ENCODE peak calls at places on chromosomes 5 and 9, in five cellular contexts. J is EH, B is tibial artery, R is RPMI7951, X is stomach. G is an unnamed sample.

GRCh38 chr9:131122158-131122557 is 3.2 kb upstream of the NUP214 start:
- DNase-seq in J (no peak), B (no peak), R (no peak), X (no peak), G (no peak)

GRCh38 chr5:135332519-135333150 is 66.4 kb downstream of the MACROH2A1 start:
- DNase-seq in J (peak; percentile 71), B (no peak), R (peak; percentile 60), X (no peak), G (peak; percentile 71)

GRCh38 chr9:16640649-16641048 is 229.8 kb downstream of the BNC2 start:
- DNase-seq in J (peak; percentile 12), B (no peak), R (peak; percentile 47), X (no peak), G (no peak)

GRCh38 chr5:121055586-121055985 is 591.5 kb downstream of the PRR16 start:
- DNase-seq in J (no peak), B (no peak), R (no peak), X (no peak), G (no peak)

GRCh38 chr9:71765693-71766092 is 2.6 kb downstream of the CEMIP2 start:
- DNase-seq in J (peak; percentile 46), B (no peak), R (no peak), X (no peak), G (no peak)

GRCh38 chr5:93407470-93407869 is 173.5 kb downstream of the NR2F1-AS1 start:
- DNase-seq in J (no peak), B (no peak), R (no peak), X (no peak), G (no peak)

GRCh38 chr5:91212336-91213092 is 170.6 kb downstream of the ARRDC3 start:
- DNase-seq in J (peak; percentile 96), B (peak; percentile 40), R (peak; percentile 96), X (no peak), G (no peak)

GRCh38 chr9:21551401-21551800 is 69.3 kb upstream of the IFNE start:
- DNase-seq in J (no peak), B (no peak), R (no peak), X (no peak), G (no peak)

GRCh38 chr5:91449083-91449482 is 66.0 kb upstream of the ARRDC3 start:
- DNase-seq in J (no peak), B (no peak), R (no peak), X (no peak), G (no peak)

GRCh38 chr5:31021181-31021624 is 172.3 kb upstream of the CDH6 start:
- DNase-seq in J (peak; percentile 32), B (no peak), R (no peak), X (no peak), G (no peak)

GRCh38 chr9:117187498-117187897 is 227.4 kb downstream of the ASTN2 start:
- DNase-seq in J (no peak), B (no peak), R (no peak), X (no peak), G (no peak)

GRCh38 chr9:5715548-5716127 is 86.7 kb downstream of the RIC1 start:
- DNase-seq in J (no peak), B (no peak), R (no peak), X (no peak), G (no peak)

GRCh38 chr5:167504276-167504675 is 787.2 kb upstream of the WWC1 start:
- DNase-seq in J (no peak), B (no peak), R (peak; percentile 1), X (no peak), G (no peak)

GRCh38 chr9:95003694-95004451 is 277.4 kb downstream of the AOPEP start:
- DNase-seq in J (peak; percentile 72), B (peak; percentile 68), R (peak; percentile 61), X (peak; percentile 60), G (peak; percentile 76)

GRCh38 chr5:113505181-113505580 is 8.3 kb upstream of the YTHDC2 start:
- DNase-seq in J (peak; percentile 44), B (no peak), R (peak; percentile 61), X (no peak), G (no peak)

GRCh38 chr5:57394421-57395210 is 88.0 kb downstream of the ACTBL2 start:
- DNase-seq in J (no peak), B (no peak), R (peak; percentile 84), X (no peak), G (no peak)

GRCh38 chr9:97859346-97859745 is 6.3 kb downstream of the FOXE1 start:
- DNase-seq in J (no peak), B (no peak), R (no peak), X (no peak), G (no peak)

GRCh38 chr5:134554319-134555222 is 29.1 kb downstream of the JADE2 start:
- DNase-seq in J (peak; percentile 100), B (peak; percentile 68), R (peak; percentile 99), X (peak; percentile 64), G (peak; percentile 79)

GRCh38 chr5:102547659-102548058 is 48.9 kb upstream of the SLCO6A1 start:
- DNase-seq in J (no peak), B (no peak), R (no peak), X (no peak), G (no peak)

GRCh38 chr5:132813599-132814440 is 718 bp downstream of the SOWAHA start:
- DNase-seq in J (peak; percentile 31), B (no peak), R (no peak), X (peak; percentile 65), G (peak; percentile 51)

GRCh38 chr9:137663584-137663983 is 44.8 kb downstream of the EHMT1 start:
- DNase-seq in J (no peak), B (no peak), R (no peak), X (no peak), G (no peak)

GRCh38 chr5:75632321-75632720 is 21.1 kb downstream of the ANKDD1B start:
- DNase-seq in J (no peak), B (no peak), R (no peak), X (no peak), G (no peak)

GRCh38 chr5:108620516-108620915 is 127.2 kb upstream of the FER start:
- DNase-seq in J (no peak), B (no peak), R (no peak), X (no peak), G (no peak)

GRCh38 chr5:11281842-11282241 is 520.8 kb upstream of the DAP start:
- DNase-seq in J (no peak), B (no peak), R (no peak), X (no peak), G (no peak)

GRCh38 chr9:125977223-125977622 is 230.1 kb downstream of the PBX3 start:
- DNase-seq in J (peak; percentile 56), B (no peak), R (no peak), X (no peak), G (no peak)

GRCh38 chr5:157989296-157989695 is 130.4 kb upstream of the CLINT1 start:
- DNase-seq in J (peak; percentile 8), B (no peak), R (no peak), X (no peak), G (no peak)

GRCh38 chr5:55650391-55650790 is 61.7 kb downstream of the SLC38A9 start:
- DNase-seq in J (peak; percentile 69), B (no peak), R (peak; percentile 40), X (no peak), G (no peak)

GRCh38 chr5:65161655-65162054 is 320.1 kb downstream of the ADAMTS6 start:
- DNase-seq in J (peak; percentile 28), B (no peak), R (no peak), X (no peak), G (no peak)

GRCh38 chr9:89095755-89096154 is 82.9 kb downstream of the SHC3 start:
- DNase-seq in J (peak; percentile 9), B (no peak), R (peak; percentile 9), X (no peak), G (no peak)

GRCh38 chr9:120767451-120767850 is 25.8 kb downstream of the FBXW2 start:
- DNase-seq in J (no peak), B (no peak), R (no peak), X (no peak), G (no peak)

GRCh38 chr5:77360381-77360780 is 131.7 kb downstream of the WDR41 start:
- DNase-seq in J (peak; percentile 74), B (no peak), R (no peak), X (no peak), G (no peak)

GRCh38 chr5:71576241-71576640 is 10.9 kb upstream of the MCCC2 start:
- DNase-seq in J (no peak), B (no peak), R (no peak), X (no peak), G (no peak)

GRCh38 chr9:127918201-127919107 is 1.6 kb upstream of the ST6GALNAC4 start:
- DNase-seq in J (peak; percentile 67), B (no peak), R (no peak), X (no peak), G (no peak)

GRCh38 chr5:87394407-87394806 is 18.3 kb downstream of the CCNH start:
- DNase-seq in J (peak; percentile 69), B (no peak), R (peak; percentile 7), X (no peak), G (no peak)

GRCh38 chr9:122001491-122002201 is 91.5 kb downstream of the TTLL11 start:
- DNase-seq in J (peak; percentile 67), B (no peak), R (no peak), X (no peak), G (no peak)